ENCODE peak calls at places on chromosomes 3 and 15, in five cellular contexts. One of them, this sample, is unnamed. For H3K4me1, the result is how much of the 10 kb centered on the place peaks cover.

GRCh38 chr3:61875073-61875472 is 313.7 kb downstream of the PTPRG start:
- DNase-seq in heart left ventricle: no peak
- DNase-seq in body of pancreas: no peak
- DNase-seq in right lobe of liver: no peak
- DNase-seq in HCT116: no peak
- DNase-seq in this sample: peak

GRCh38 chr3:7340795-7341194 is 479.9 kb downstream of the GRM7 start:
- DNase-seq in right lobe of liver: no peak
- DNase-seq in HCT116: peak
- DNase-seq in heart left ventricle: no peak
- DNase-seq in body of pancreas: no peak
- DNase-seq in this sample: no peak

GRCh38 chr3:98730338-98730737 is 32.8 kb upstream of the ST3GAL6 start:
- DNase-seq in right lobe of liver: no peak
- DNase-seq in heart left ventricle: no peak
- DNase-seq in HCT116: no peak
- DNase-seq in body of pancreas: no peak
- DNase-seq in this sample: no peak

GRCh38 chr3:9468460-9468859 is 71.0 kb downstream of the SETD5 start:
- DNase-seq in right lobe of liver: no peak
- DNase-seq in HCT116: no peak
- DNase-seq in heart left ventricle: no peak
- DNase-seq in body of pancreas: no peak
- DNase-seq in this sample: no peak

GRCh38 chr3:58568572-58569286 is 8.5 kb downstream of the FAM107A start:
- DNase-seq in HCT116: no peak
- DNase-seq in right lobe of liver: peak
- DNase-seq in body of pancreas: peak
- DNase-seq in heart left ventricle: peak
- DNase-seq in this sample: peak

GRCh38 chr15:58731756-58732535 is 17.6 kb downstream of the ADAM10 start:
- DNase-seq in HCT116: peak
- DNase-seq in right lobe of liver: no peak
- DNase-seq in body of pancreas: no peak
- DNase-seq in heart left ventricle: no peak
- DNase-seq in this sample: no peak

GRCh38 chr3:34263014-34263714 is 464.7 kb downstream of the PDCD6IP start:
- DNase-seq in body of pancreas: no peak
- DNase-seq in heart left ventricle: no peak
- DNase-seq in HCT116: no peak
- DNase-seq in right lobe of liver: no peak
- DNase-seq in this sample: no peak

GRCh38 chr3:32502089-32502943 is at the start of gene CMTM6:
- DNase-seq in heart left ventricle: peak
- DNase-seq in HCT116: peak
- DNase-seq in body of pancreas: peak
- DNase-seq in right lobe of liver: peak
- DNase-seq in this sample: peak

GRCh38 chr3:182668541-182668940 is 124.8 kb upstream of the ATP11B start:
- DNase-seq in heart left ventricle: no peak
- DNase-seq in HCT116: no peak
- DNase-seq in body of pancreas: no peak
- DNase-seq in right lobe of liver: no peak
- DNase-seq in this sample: no peak

GRCh38 chr3:32120480-32120879 is 14.1 kb downstream of the GPD1L start:
- DNase-seq in right lobe of liver: no peak
- DNase-seq in body of pancreas: no peak
- DNase-seq in HCT116: no peak
- DNase-seq in heart left ventricle: no peak
- DNase-seq in this sample: no peak

GRCh38 chr3:38522002-38522401 is 25.9 kb downstream of the EXOG start:
- DNase-seq in heart left ventricle: no peak
- DNase-seq in body of pancreas: no peak
- DNase-seq in right lobe of liver: no peak
- DNase-seq in HCT116: no peak
- DNase-seq in this sample: no peak

GRCh38 chr15:101176625-101177024 is 75.2 kb downstream of the CHSY1 start:
- DNase-seq in heart left ventricle: no peak
- DNase-seq in right lobe of liver: no peak
- DNase-seq in HCT116: no peak
- DNase-seq in body of pancreas: no peak
- DNase-seq in this sample: peak

GRCh38 chr3:72079369-72079872 is 294.5 kb upstream of the PROK2 start:
- DNase-seq in heart left ventricle: no peak
- DNase-seq in HCT116: no peak
- DNase-seq in right lobe of liver: no peak
- DNase-seq in body of pancreas: no peak
- DNase-seq in this sample: no peak

GRCh38 chr15:73340502-73341192 is 28.1 kb downstream of the HCN4 start:
- DNase-seq in right lobe of liver: no peak
- DNase-seq in heart left ventricle: no peak
- DNase-seq in HCT116: no peak
- DNase-seq in body of pancreas: no peak
- DNase-seq in this sample: no peak

GRCh38 chr3:176964656-176965055 is 232.6 kb downstream of the TBL1XR1 start:
- DNase-seq in HCT116: no peak
- DNase-seq in body of pancreas: no peak
- DNase-seq in right lobe of liver: no peak
- DNase-seq in heart left ventricle: no peak
- DNase-seq in this sample: no peak

GRCh38 chr15:53693729-53694533 is 65.5 kb downstream of the WDR72 start:
- DNase-seq in body of pancreas: peak
- DNase-seq in heart left ventricle: no peak
- DNase-seq in right lobe of liver: peak
- DNase-seq in HCT116: no peak
- DNase-seq in this sample: peak

GRCh38 chr3:36993326-36994283 is at the start of gene MLH1:
- DNase-seq in heart left ventricle: peak
- DNase-seq in HCT116: peak
- DNase-seq in body of pancreas: peak
- DNase-seq in right lobe of liver: peak
- DNase-seq in this sample: peak

GRCh38 chr3:36648241-36649034 is 115.9 kb downstream of the DCLK3 start:
- DNase-seq in body of pancreas: no peak
- DNase-seq in HCT116: peak
- DNase-seq in right lobe of liver: no peak
- DNase-seq in heart left ventricle: no peak
- DNase-seq in this sample: no peak

GRCh38 chr3:81761904-81762565 is 590 bp upstream of the GBE1 start:
- DNase-seq in body of pancreas: no peak
- DNase-seq in HCT116: no peak
- DNase-seq in heart left ventricle: no peak
- DNase-seq in right lobe of liver: no peak
- DNase-seq in this sample: no peak

GRCh38 chr15:27463699-27464098 is 492.7 kb downstream of the GABRG3 start:
- DNase-seq in right lobe of liver: no peak
- DNase-seq in body of pancreas: no peak
- DNase-seq in heart left ventricle: no peak
- DNase-seq in HCT116: no peak
- DNase-seq in this sample: no peak

GRCh38 chr3:56831572-56831971 is 29.8 kb upstream of the ARHGEF3 start:
- DNase-seq in HCT116: no peak
- DNase-seq in heart left ventricle: no peak
- DNase-seq in right lobe of liver: no peak
- DNase-seq in body of pancreas: no peak
- DNase-seq in this sample: no peak

GRCh38 chr3:4311496-4311895 is 8.3 kb downstream of the SETMAR start:
- DNase-seq in heart left ventricle: no peak
- DNase-seq in body of pancreas: no peak
- DNase-seq in right lobe of liver: no peak
- DNase-seq in HCT116: no peak
- DNase-seq in this sample: no peak

GRCh38 chr3:64575211-64575844 is 112.5 kb downstream of the ADAMTS9 start:
- DNase-seq in right lobe of liver: no peak
- DNase-seq in HCT116: peak
- DNase-seq in body of pancreas: no peak
- DNase-seq in heart left ventricle: no peak
- DNase-seq in this sample: no peak

GRCh38 chr15:69668963-69669362 is 216.3 kb downstream of the RPLP1 start:
- DNase-seq in HCT116: no peak
- DNase-seq in body of pancreas: no peak
- DNase-seq in heart left ventricle: peak
- DNase-seq in right lobe of liver: no peak
- DNase-seq in this sample: no peak

GRCh38 chr15:62895905-62896316 is 146.6 kb upstream of the TPM1 start:
- DNase-seq in HCT116: no peak
- DNase-seq in right lobe of liver: no peak
- DNase-seq in heart left ventricle: no peak
- DNase-seq in body of pancreas: no peak
- DNase-seq in this sample: no peak

GRCh38 chr3:72924055-72924454 is 36.2 kb downstream of the GXYLT2 start:
- DNase-seq in right lobe of liver: no peak
- DNase-seq in heart left ventricle: no peak
- DNase-seq in HCT116: no peak
- DNase-seq in body of pancreas: no peak
- DNase-seq in this sample: no peak

GRCh38 chr15:31265871-31266711 is 60.5 kb upstream of the KLF13 start:
- DNase-seq in right lobe of liver: no peak
- DNase-seq in HCT116: no peak
- DNase-seq in body of pancreas: no peak
- DNase-seq in heart left ventricle: peak
- DNase-seq in this sample: no peak

GRCh38 chr3:125219261-125219701 is 6.7 kb upstream of the SLC12A8 start:
- DNase-seq in right lobe of liver: no peak
- DNase-seq in HCT116: no peak
- DNase-seq in body of pancreas: no peak
- DNase-seq in heart left ventricle: no peak
- DNase-seq in this sample: no peak

GRCh38 chr15:84653584-84653909 is 536 bp downstream of the WDR73 start:
- DNase-seq in heart left ventricle: no peak
- DNase-seq in HCT116: no peak
- DNase-seq in body of pancreas: no peak
- DNase-seq in right lobe of liver: no peak
- DNase-seq in this sample: no peak

GRCh38 chr15:84657748-84658079 is 285 bp downstream of the NMB start:
- DNase-seq in body of pancreas: no peak
- DNase-seq in right lobe of liver: no peak
- DNase-seq in HCT116: no peak
- DNase-seq in heart left ventricle: peak
- DNase-seq in this sample: no peak

GRCh38 chr15:84654689-84655453 is 788 bp upstream of the WDR73 start:
- DNase-seq in right lobe of liver: peak
- DNase-seq in HCT116: peak
- DNase-seq in heart left ventricle: peak
- DNase-seq in body of pancreas: peak
- DNase-seq in this sample: peak

GRCh38 chr15:84656972-84657371 is 1.0 kb downstream of the NMB start:
- DNase-seq in body of pancreas: no peak
- DNase-seq in heart left ventricle: no peak
- DNase-seq in HCT116: no peak
- DNase-seq in right lobe of liver: no peak
- DNase-seq in this sample: no peak

GRCh38 chr15:84653910-84654688 is at the start of gene WDR73:
- DNase-seq in body of pancreas: peak
- DNase-seq in HCT116: peak
- DNase-seq in right lobe of liver: peak
- DNase-seq in heart left ventricle: peak
- DNase-seq in this sample: peak
- TF ChIP-seq POLR2A in body of pancreas: peak
- TF ChIP-seq POLR2A in HCT116: peak
- TF ChIP-seq POLR2A in right lobe of liver: peak
- TF ChIP-seq POLR2A in heart left ventricle: no peak
- TF ChIP-seq POLR2A in this sample: no peak

DNA sequence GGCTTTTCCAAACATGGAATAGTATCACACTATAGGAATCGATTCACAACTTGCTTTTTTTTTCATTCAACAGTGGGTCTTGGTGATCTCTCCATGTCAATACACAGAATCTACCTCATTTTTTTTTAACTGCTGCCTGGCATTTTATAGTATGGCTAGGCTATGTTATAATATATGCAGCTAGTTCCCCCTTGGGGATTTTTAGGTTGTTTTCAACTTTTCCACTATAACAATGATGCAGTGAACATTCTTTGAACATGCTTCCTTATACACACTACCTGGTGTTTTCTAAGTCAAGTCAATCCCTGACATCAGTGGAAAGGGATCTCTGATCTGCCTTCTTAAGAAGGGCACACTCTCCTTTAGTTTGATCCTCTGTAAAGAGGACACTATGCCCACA is 46.5 kb upstream of the PLXND1 start:
- DNase-seq in body of pancreas: no peak
- DNase-seq in right lobe of liver: no peak
- DNase-seq in heart left ventricle: no peak
- DNase-seq in HCT116: no peak
- DNase-seq in this sample: no peak
- H3K27ac ChIP-seq in body of pancreas: no peak
- H3K27ac ChIP-seq in right lobe of liver: no peak
- H3K27ac ChIP-seq in heart left ventricle: no peak
- H3K27ac ChIP-seq in HCT116: peak
- H3K27ac ChIP-seq in this sample: no peak

DNA sequence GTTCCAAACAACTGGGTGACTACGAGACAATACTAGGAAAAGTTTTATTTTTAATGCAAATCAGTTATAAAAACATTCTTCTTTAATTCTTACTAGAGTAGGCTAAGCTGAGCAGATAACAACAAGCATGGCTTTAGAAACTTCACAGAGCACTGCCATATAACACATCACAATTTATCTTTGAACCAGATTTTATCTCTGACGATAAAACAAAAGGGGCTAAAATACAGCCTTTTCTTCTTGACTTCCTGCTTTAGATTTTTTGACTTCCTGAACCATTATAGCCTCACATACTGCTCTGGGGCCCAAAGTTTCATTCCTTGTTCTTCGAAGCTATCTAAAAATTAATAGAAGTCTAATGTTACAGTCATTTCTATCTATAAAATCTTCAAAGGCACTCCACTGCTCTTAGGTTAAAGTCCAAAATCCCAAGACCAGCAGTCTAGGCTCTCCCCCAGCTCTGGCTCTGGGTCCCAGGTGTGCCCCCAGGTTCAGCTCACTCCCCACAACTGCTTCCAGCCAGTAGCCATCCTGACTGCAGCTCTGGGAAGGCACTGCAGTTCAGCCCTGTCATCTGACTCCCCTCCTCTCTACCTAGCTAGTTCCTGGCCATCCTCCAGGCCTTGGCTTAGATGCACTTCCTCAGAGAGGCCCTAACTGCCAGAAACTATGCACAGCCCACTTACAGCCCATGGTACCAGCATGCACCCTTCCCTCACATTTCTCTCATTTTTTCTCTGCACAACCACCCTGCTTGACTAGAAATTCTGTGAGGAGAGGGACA is 25.7 kb downstream of the TBC1D2B start:
- DNase-seq in heart left ventricle: peak
- DNase-seq in right lobe of liver: no peak
- DNase-seq in HCT116: no peak
- DNase-seq in body of pancreas: peak
- DNase-seq in this sample: peak
- H3K4me1 ChIP-seq in heart left ventricle: half or more
- H3K4me1 ChIP-seq in right lobe of liver: half or more
- H3K4me1 ChIP-seq in HCT116: under half
- H3K4me1 ChIP-seq in body of pancreas: half or more
- H3K4me1 ChIP-seq in this sample: half or more

DNA sequence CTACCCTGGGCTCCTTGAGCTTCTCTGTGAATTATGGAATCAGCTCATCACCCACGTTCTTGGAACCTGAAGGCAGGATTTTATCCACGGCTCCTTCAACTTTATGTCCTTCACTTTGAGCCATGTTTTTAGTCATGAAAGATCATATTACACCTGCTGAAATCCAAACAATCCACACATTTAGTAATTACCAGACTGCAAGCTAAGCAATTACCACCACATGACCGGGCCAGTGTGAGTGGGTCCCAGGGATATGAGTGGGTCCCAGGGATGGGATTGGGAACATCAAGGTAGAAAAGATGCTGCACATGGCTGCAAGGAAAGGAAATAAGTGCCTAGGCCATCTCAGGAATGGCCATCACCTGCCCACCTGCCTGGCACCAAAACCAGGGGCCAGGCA is 140.3 kb upstream of the IQSEC1 start:
- DNase-seq in right lobe of liver: no peak
- DNase-seq in heart left ventricle: no peak
- DNase-seq in HCT116: no peak
- DNase-seq in body of pancreas: no peak
- DNase-seq in this sample: no peak
- TF ChIP-seq POLR2A in right lobe of liver: no peak
- TF ChIP-seq POLR2A in heart left ventricle: no peak
- TF ChIP-seq POLR2A in HCT116: no peak
- TF ChIP-seq POLR2A in body of pancreas: no peak
- TF ChIP-seq POLR2A in this sample: no peak

This sample was measured in thyroid gland.